ENCODE peak calls at places on chromosomes 13 and 19, in four cellular contexts. F, P, K and S are unnamed samples.

GRCh38 chr13:110334256-110334655 is 27.2 kb downstream of the COL4A2 start:
- DNase-seq in F (no peak), P (no peak), K (no peak), S (no peak)

GRCh38 chr13:100454876-100455275 is 133.7 kb downstream of the GGACT start:
- DNase-seq in K (no peak), F (no peak), P (no peak), S (no peak)

GRCh38 chr19:10402441-10403038 is 802 bp downstream of the CDC37 start:
- DNase-seq in P (no peak), F (peak), K (no peak), S (no peak)

GRCh38 chr13:30450066-30450465 is 15.7 kb downstream of the HMGB1 start:
- DNase-seq in K (no peak), F (no peak), P (no peak), S (no peak)

GRCh38 chr13:89577301-89577700 is 1770.2 kb upstream of the MIR17HG start:
- DNase-seq in K (no peak), F (no peak), P (no peak), S (no peak)

GRCh38 chr19:3010871-3011270 is 18.2 kb downstream of the TLE2 start:
- DNase-seq in K (no peak), F (no peak), P (no peak), S (no peak)

GRCh38 chr19:11191273-11191755 is 6.0 kb downstream of the KANK2 start:
- DNase-seq in F (peak), P (no peak), K (no peak), S (no peak)

GRCh38 chr19:40962460-40962961 is 28.6 kb upstream of the CYP2B6 start:
- DNase-seq in P (no peak), F (peak), K (no peak), S (no peak)

GRCh38 chr13:74641586-74641985 is 507.4 kb upstream of the KLF12 start:
- DNase-seq in P (no peak), F (no peak), K (no peak), S (no peak)

GRCh38 chr19:49333426-49334288 is 1.5 kb upstream of the CD37 start:
- DNase-seq in P (no peak), K (peak), F (no peak), S (peak)

GRCh38 chr19:6593651-6594416 is 2.9 kb upstream of the CD70 start:
- DNase-seq in F (no peak), K (no peak), P (no peak), S (no peak)

GRCh38 chr13:71758823-71759222 is 108.2 kb downstream of the DACH1 start:
- DNase-seq in P (no peak), F (no peak), K (no peak), S (no peak)

GRCh38 chr19:50461066-50461875 is 15.0 kb upstream of the EMC10 start:
- DNase-seq in P (peak), K (peak), F (peak), S (peak)

GRCh38 chr13:51584731-51585191 is 499 bp downstream of the WDFY2 start:
- DNase-seq in K (peak), F (peak), P (peak), S (peak)

GRCh38 chr19:48487944-48488343 is 18.8 kb downstream of the CYTH2 start:
- DNase-seq in F (peak), P (no peak), K (no peak), S (peak)

GRCh38 chr13:79491715-79492114 is 10.8 kb downstream of the NDFIP2 start:
- DNase-seq in F (no peak), K (no peak), P (no peak), S (no peak)

GRCh38 chr19:7871280-7871529 is 3.0 kb downstream of the PRR36 start:
- DNase-seq in K (no peak), P (no peak), F (no peak), S (no peak)

GRCh38 chr19:56838930-56839664 is 1.4 kb downstream of the PEG3 start:
- DNase-seq in P (no peak), K (no peak), F (peak), S (peak)